ENCODE peak calls at places on chromosomes 3 and 15, in six cellular contexts. Z is non-pigmented ciliary epithelial cell, N is T-cell, X is AG08396, D is IMR-90, T is D721Med. G is an unnamed sample.

GRCh38 chr3:135310317-135310716 is 515.3 kb downstream of the EPHB1 start:
- DNase-seq in Z (no peak), N (no peak), X (no peak), D (no peak), T (no peak), G (no peak)

GRCh38 chr15:75620776-75621536 is 4.6 kb downstream of the SNUPN start:
- DNase-seq in Z (peak), N (no peak), X (peak), D (peak), T (no peak), G (no peak)

GRCh38 chr3:197528190-197528589 is 27.6 kb downstream of the BDH1 start:
- DNase-seq in Z (no peak), N (no peak), X (no peak), D (no peak), T (no peak), G (no peak)

GRCh38 chr15:58459562-58459961 is 27.8 kb downstream of the LIPC start:
- DNase-seq in Z (no peak), N (no peak), X (no peak), D (no peak), T (no peak), G (no peak)

GRCh38 chr3:141454906-141455602 is 31.8 kb upstream of the RASA2 start:
- DNase-seq in Z (no peak), N (no peak), X (peak), D (peak), T (peak), G (peak)

GRCh38 chr3:46662771-46663551 is 30.5 kb downstream of the ALS2CL start:
- DNase-seq in Z (no peak), N (no peak), X (peak), D (peak), T (no peak), G (no peak)

GRCh38 chr3:175266993-175267960 is 408.1 kb downstream of the NAALADL2 start:
- DNase-seq in Z (no peak), N (no peak), X (peak), D (peak), T (no peak), G (no peak)

GRCh38 chr3:186452517-186452916 is 90.5 kb upstream of the DGKG start:
- DNase-seq in Z (peak), N (no peak), X (peak), D (peak), T (no peak), G (no peak)

GRCh38 chr15:34039506-34040123 is 611 bp upstream of the AVEN start:
- DNase-seq in Z (no peak), N (no peak), X (no peak), D (peak), T (no peak), G (no peak)